ENCODE peak calls at places on chromosome 2, in four cellular contexts. O is choroid plexus epithelial cell, B is cardiac muscle cell, S is psoas muscle. F is an unnamed sample.

GRCh38 chr2:160558531-160558930 is 64.9 kb upstream of the RBMS1 start:
- DNase-seq in O (no peak), B (no peak), S (no peak), F (no peak)

GRCh38 chr2:42314892-42315468 is 46.0 kb downstream of the COX7A2L start:
- DNase-seq in O (peak), B (peak), S (no peak), F (peak)

GRCh38 chr2:74205586-74205985 is 7.2 kb downstream of the MTHFD2 start:
- DNase-seq in O (no peak), B (no peak), S (no peak), F (no peak)

GRCh38 chr2:136051001-136051724 is 65.7 kb upstream of the DARS1 start:
- DNase-seq in O (no peak), B (no peak), S (no peak), F (no peak)

GRCh38 chr2:138107288-138107687 is 143.0 kb downstream of the HNMT start:
- DNase-seq in O (peak), B (no peak), S (no peak), F (no peak)

GRCh38 chr2:37523861-37524362 is 147.5 kb downstream of the CDC42EP3 start:
- DNase-seq in O (peak), B (peak), S (no peak), F (peak)

GRCh38 chr2:163887182-163887581 is 151.4 kb upstream of the FIGN start:
- DNase-seq in O (peak), B (no peak), S (no peak), F (no peak)

GRCh38 chr2:209788925-209789324 is 17.3 kb downstream of the UNC80 start:
- DNase-seq in O (no peak), B (no peak), S (no peak), F (no peak)

DNA sequence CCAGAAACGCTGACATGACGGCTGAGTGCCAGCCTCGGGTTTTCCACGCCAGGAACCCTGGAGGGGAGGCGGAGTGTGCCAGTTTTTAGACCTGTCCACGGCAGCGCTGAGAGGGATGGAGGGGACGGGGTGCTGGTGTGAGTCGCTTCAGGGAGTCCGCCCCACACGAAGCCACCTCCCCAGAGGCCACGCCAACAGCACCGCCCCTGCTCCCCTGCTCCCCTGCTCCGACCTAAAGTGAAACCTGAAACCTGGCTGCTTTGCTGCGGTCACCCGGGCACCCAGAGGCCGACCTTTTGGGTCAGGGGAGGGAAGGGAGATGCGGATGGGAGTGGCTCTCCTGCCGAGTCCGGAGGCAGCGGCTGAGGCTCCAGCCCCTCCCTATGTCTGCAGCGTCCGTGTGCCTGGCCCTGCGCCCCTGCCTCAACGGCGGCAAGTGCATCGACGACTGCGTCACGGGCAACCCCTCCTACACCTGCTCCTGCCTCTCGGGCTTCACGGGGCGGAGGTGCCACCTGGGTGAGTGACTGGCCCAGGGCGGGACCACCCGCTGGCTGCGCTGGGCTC is 38.1 kb downstream of the SNED1 start:
- DNase-seq in O (no peak), B (peak), S (no peak), F (no peak)
- H3K4me3 ChIP-seq in O (no peak), B (peak), S (peak), F (no peak)

GRCh38 chr2:9767656-9768281 is 75.5 kb upstream of the TAF1B start:
- DNase-seq in O (no peak), B (no peak), S (no peak), F (no peak)

GRCh38 chr2:9770308-9771100 is 72.8 kb upstream of the TAF1B start:
- DNase-seq in O (peak), B (peak), S (peak), F (peak)

GRCh38 chr2:9769171-9770005 is 73.9 kb upstream of the TAF1B start:
- DNase-seq in O (no peak), B (no peak), S (no peak), F (no peak)

GRCh38 chr2:9770006-9770307 is 73.3 kb upstream of the TAF1B start:
- DNase-seq in O (no peak), B (no peak), S (no peak), F (no peak)

GRCh38 chr2:9768388-9768787 is 74.9 kb upstream of the TAF1B start:
- DNase-seq in O (peak), B (no peak), S (no peak), F (no peak)
- TF ChIP-seq CTCF in O (peak), B (no peak), S (peak), F (peak)

DNA sequence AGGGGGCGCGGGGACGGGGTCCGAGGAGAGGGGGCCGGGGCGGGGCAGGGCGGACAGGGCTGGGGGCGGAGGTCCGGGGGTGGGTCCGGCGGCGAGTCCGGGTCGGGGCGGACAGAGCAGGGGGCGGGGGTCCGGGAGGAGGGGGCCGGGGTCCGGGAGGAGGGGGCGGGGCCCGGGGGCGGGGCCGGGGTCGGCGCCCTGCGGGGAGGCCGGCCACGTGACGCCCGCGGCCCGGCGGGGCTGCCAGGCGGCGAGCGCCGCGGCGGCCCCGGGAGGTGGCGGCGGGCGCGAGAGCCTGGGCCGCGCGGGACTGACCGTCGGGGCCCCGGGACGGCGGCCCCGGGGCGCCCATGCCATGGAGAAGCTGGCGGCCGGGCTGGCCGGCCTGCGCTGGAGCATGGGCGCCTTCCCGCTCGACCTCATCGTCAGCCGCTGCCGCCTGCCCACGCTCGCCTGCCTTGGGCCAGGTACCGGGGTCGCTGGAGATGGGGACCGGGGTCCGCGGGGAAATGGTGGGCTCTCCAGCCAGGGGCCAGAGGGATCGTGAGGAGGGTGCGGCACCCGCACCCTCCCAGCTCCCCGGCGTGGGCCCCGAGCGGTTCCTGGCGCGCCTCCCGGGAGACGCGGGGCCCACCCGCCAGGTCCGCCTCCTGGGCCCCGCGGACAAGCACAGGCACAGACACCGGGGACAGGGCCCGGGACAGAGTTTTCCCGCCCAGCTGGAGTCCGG is at the start of gene GAREM2:
- DNase-seq in O (no peak), B (no peak), S (no peak), F (no peak)
- H3K4me3 ChIP-seq in O (peak), B (peak), S (peak), F (peak)

DNA sequence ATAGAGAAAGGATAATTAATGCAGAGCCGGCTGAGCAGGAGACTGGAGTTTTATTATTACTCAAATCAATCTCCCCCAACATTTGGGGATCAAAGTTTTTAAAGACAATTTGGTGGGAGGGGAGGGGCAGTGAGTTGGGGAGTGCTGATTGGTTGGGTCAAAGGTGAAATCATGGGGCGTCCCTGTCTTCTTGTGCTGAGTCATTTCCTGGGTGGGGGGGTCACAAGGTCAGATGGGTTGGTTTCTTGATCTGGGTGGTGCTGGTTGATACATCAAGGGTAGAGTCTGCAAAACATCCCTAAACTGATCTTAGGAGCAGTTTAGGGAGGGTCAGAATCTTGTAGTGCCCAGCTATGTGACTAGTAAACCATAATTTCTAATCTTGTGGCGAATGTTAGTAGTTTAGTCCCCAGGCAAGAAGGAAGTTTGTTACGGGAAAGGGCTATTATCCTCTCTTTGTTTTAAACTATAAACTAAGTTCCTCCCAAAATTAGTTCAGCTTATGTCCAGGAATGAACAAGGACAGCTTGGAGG is 67.4 kb downstream of the MOGAT1 start:
- DNase-seq in O (no peak), B (no peak), S (no peak), F (no peak)
- TF ChIP-seq CTCF in O (no peak), B (no peak), S (no peak), F (no peak)

GRCh38 chr2:157628532-157629415 is at the start of gene ACVR1C:
- DNase-seq in O (peak), B (peak), S (peak), F (peak)
- H3K4me3 ChIP-seq in O (peak), B (peak), S (peak), F (peak)

DNA sequence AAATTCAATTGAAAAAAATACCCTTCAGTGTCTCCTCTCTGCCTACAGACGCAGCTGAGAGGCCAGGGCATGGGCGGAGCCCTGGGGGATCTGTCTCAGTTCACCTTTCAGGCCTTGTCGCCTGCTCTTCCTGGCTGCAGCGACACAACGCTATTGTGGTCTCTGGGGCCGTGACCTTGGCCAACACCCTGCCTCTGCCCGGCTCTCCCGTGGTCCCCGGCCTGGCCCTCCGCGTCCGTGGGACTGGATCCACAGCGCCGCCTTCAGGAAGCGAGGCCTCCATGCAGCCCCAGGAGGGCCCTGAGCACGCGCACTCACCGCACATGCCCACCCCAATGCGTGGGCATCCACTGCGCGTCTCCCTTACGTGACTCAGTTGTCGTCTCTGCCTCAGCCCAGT is 81.1 kb downstream of the MRPS9 start:
- DNase-seq in O (no peak), B (peak), S (no peak), F (no peak)
- TF ChIP-seq CTCF in O (peak), B (peak), S (no peak), F (peak)

GRCh38 chr2:46302005-46302696 is 4.9 kb downstream of the EPAS1 start:
- DNase-seq in O (no peak), B (no peak), S (no peak), F (no peak)

GRCh38 chr2:46305177-46305576 is 8.0 kb downstream of the EPAS1 start:
- DNase-seq in O (no peak), B (no peak), S (no peak), F (no peak)

GRCh38 chr2:46304635-46305034 is 7.4 kb downstream of the EPAS1 start:
- DNase-seq in O (no peak), B (no peak), S (no peak), F (no peak)

GRCh38 chr2:46303233-46303632 is 6.0 kb downstream of the EPAS1 start:
- DNase-seq in O (no peak), B (no peak), S (no peak), F (no peak)

DNA sequence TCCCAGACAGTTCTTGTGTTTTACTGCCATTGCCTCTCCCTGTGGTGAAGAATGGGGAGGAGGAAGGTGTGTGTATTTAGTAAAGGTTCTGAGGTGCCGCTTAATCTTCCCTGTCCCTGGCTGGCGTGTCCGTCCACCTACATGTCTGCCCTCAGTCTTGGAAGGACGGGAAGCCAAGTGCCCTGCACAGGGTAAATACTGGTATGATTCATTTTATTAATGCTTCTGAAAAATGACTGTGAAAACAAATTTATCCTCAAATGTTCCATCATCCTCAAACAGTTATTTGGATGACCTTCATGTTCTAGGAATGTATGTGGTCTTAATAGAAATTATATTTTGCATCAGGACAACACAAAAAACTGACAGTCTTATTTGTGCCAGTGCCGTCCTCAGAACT is 6.6 kb downstream of the EPAS1 start:
- DNase-seq in O (no peak), B (no peak), S (no peak), F (no peak)
- H3K4me3 ChIP-seq in O (no peak), B (no peak), S (no peak), F (no peak)

DNA sequence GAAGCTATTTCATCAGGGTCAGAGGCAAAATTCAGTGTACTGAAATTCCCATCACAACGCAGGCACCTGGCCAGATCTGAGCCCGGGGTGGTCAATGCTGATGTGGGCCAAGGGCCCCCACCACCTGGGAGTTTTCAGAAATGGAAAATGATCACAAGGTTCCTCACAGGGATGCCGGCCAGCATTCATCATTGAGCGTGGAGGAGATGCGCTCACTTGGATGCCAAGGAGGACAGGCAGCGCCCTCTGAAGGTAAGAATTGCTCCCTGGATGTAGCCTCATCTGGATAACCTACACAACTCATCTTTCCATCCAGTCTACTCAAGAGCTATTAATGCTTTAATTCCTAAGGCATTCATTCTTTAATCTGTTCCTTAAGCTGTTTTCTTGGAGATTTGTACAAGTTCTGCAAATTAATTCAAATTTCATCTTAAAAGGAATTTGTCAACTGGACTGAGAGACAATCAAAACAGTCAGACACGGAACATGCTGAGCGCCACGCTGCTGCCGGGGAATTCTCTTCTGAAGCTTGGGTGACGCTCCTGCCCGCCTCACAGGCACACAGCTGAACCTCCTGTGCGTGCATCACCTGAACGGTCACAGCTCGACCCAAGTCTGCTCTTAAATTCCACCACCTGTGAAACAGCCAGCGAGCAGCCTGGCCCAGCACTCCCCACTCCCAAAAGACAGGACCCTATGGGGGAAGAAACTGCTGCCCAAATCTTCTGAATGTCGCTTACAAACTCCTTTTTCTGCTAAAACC is 206.7 kb downstream of the HDAC4 start:
- DNase-seq in O (peak), B (no peak), S (no peak), F (no peak)
- TF ChIP-seq CTCF in O (peak), B (peak), S (no peak), F (peak)

DNA sequence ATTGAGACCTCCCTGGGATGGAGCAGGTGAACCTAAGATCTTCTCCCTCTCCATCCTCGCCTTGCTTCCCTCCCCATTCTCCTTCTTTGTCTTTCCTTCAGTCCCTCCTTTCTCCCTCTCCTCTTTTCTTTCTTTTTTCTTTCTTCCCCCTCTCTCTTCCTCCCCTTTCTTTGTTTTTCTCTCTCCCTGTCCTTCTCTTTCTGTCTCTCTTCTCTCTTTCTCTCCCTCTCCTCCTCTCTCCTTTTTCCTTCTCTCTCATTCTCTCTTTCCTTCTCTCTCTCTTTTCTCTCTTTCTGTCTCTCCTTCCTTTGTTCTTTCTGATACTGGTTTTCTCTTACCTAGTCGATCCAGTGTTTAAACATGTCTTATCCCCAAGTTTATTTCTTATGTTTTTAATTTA is 10.7 kb downstream of the MREG start:
- DNase-seq in O (no peak), B (no peak), S (no peak), F (no peak)
- H3K4me3 ChIP-seq in O (no peak), B (no peak), S (no peak), F (no peak)

GRCh38 chr2:10830203-10830602 is 17.6 kb upstream of the PDIA6 start:
- DNase-seq in O (no peak), B (no peak), S (no peak), F (no peak)

GRCh38 chr2:10828346-10828745 is 15.8 kb upstream of the PDIA6 start:
- DNase-seq in O (no peak), B (no peak), S (no peak), F (no peak)

GRCh38 chr2:10831387-10831985 is 18.9 kb upstream of the PDIA6 start:
- DNase-seq in O (no peak), B (no peak), S (no peak), F (no peak)

GRCh38 chr2:10830641-10831386 is 18.2 kb upstream of the PDIA6 start:
- DNase-seq in O (no peak), B (no peak), S (no peak), F (no peak)

DNA sequence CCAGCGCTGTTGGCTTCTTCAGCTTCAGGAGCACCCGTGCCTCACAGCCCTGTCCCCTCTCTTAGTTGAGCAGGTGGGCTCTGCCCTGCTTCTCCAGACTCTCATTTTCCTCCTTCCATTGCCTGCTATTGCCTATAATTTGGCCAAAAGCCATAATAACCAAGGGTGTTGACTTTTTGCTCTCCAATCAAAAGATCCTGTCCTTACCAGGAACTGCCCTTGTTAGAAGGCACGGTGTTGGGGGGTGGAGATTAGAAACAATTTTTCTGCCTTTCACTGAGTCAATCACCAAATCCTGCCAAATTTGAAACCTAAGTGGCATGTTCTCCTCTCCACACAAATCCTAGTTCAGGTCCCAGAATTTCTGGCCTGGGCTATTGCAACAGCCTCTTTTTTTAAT is 16.7 kb upstream of the PDIA6 start:
- DNase-seq in O (no peak), B (no peak), S (no peak), F (no peak)
- TF ChIP-seq CTCF in O (no peak), B (no peak), S (no peak), F (no peak)

F was measured in astrocyte of the cerebellum.